ENCODE peak calls at places on chromosomes 11 and 22, in nine cellular contexts. One of them, this sample, is unnamed.

GRCh38 chr11:64724863-64725535 is 2.0 kb upstream of the NRXN2 start:
- DNase-seq in Calu3: no peak
- DNase-seq in A673: no peak
- DNase-seq in GM12864: no peak
- DNase-seq in GDM1: no peak
- DNase-seq in stimulated activated CD8-positive, alpha-beta memory T cell treated with anti-CD3 and anti-CD28 coated beads, Interleukin-2, amount 100 ng/mL, for 48 hours: no peak
- DNase-seq in EL: no peak
- DNase-seq in erythroblast: no peak
- DNase-seq in thoracic aorta: no peak
- DNase-seq in this sample: no peak

GRCh38 chr11:117220568-117220967 is 11.3 kb downstream of the PCSK7 start:
- DNase-seq in Calu3: no peak
- DNase-seq in A673: no peak
- DNase-seq in GM12864: no peak
- DNase-seq in GDM1: no peak
- DNase-seq in stimulated activated CD8-positive, alpha-beta memory T cell treated with anti-CD3 and anti-CD28 coated beads, Interleukin-2, amount 100 ng/mL, for 48 hours: no peak
- DNase-seq in EL: no peak
- DNase-seq in erythroblast: peak
- DNase-seq in thoracic aorta: peak
- DNase-seq in this sample: no peak

GRCh38 chr22:48054596-48054995 is 1292.1 kb downstream of the TBC1D22A start:
- DNase-seq in Calu3: no peak
- DNase-seq in A673: no peak
- DNase-seq in GM12864: no peak
- DNase-seq in GDM1: no peak
- DNase-seq in stimulated activated CD8-positive, alpha-beta memory T cell treated with anti-CD3 and anti-CD28 coated beads, Interleukin-2, amount 100 ng/mL, for 48 hours: no peak
- DNase-seq in EL: no peak
- DNase-seq in erythroblast: no peak
- DNase-seq in thoracic aorta: no peak
- DNase-seq in this sample: no peak

GRCh38 chr11:114785820-114786219 is 107.5 kb downstream of the NXPE2 start:
- DNase-seq in Calu3: no peak
- DNase-seq in A673: no peak
- DNase-seq in GM12864: no peak
- DNase-seq in GDM1: no peak
- DNase-seq in stimulated activated CD8-positive, alpha-beta memory T cell treated with anti-CD3 and anti-CD28 coated beads, Interleukin-2, amount 100 ng/mL, for 48 hours: no peak
- DNase-seq in EL: no peak
- DNase-seq in erythroblast: no peak
- DNase-seq in thoracic aorta: no peak
- DNase-seq in this sample: no peak

GRCh38 chr11:1772270-1773130 is 8.8 kb upstream of the CTSD start:
- DNase-seq in Calu3: peak
- DNase-seq in A673: peak
- DNase-seq in GM12864: no peak
- DNase-seq in GDM1: peak
- DNase-seq in stimulated activated CD8-positive, alpha-beta memory T cell treated with anti-CD3 and anti-CD28 coated beads, Interleukin-2, amount 100 ng/mL, for 48 hours: no peak
- DNase-seq in EL: peak
- DNase-seq in erythroblast: peak
- DNase-seq in thoracic aorta: peak
- DNase-seq in this sample: peak

GRCh38 chr22:23067691-23068090 is 2.6 kb upstream of the GNAZ start:
- DNase-seq in Calu3: no peak
- DNase-seq in A673: no peak
- DNase-seq in GM12864: no peak
- DNase-seq in GDM1: no peak
- DNase-seq in stimulated activated CD8-positive, alpha-beta memory T cell treated with anti-CD3 and anti-CD28 coated beads, Interleukin-2, amount 100 ng/mL, for 48 hours: no peak
- DNase-seq in EL: no peak
- DNase-seq in erythroblast: no peak
- DNase-seq in thoracic aorta: no peak
- DNase-seq in this sample: no peak

GRCh38 chr11:95264881-95265280 is 33.9 kb upstream of the SESN3 start:
- DNase-seq in Calu3: no peak
- DNase-seq in A673: no peak
- DNase-seq in GM12864: no peak
- DNase-seq in GDM1: no peak
- DNase-seq in stimulated activated CD8-positive, alpha-beta memory T cell treated with anti-CD3 and anti-CD28 coated beads, Interleukin-2, amount 100 ng/mL, for 48 hours: no peak
- DNase-seq in EL: no peak
- DNase-seq in erythroblast: no peak
- DNase-seq in thoracic aorta: no peak
- DNase-seq in this sample: no peak

GRCh38 chr22:23150762-23151161 is 5.5 kb downstream of the RAB36 start:
- DNase-seq in Calu3: no peak
- DNase-seq in A673: no peak
- DNase-seq in GM12864: no peak
- DNase-seq in GDM1: no peak
- DNase-seq in stimulated activated CD8-positive, alpha-beta memory T cell treated with anti-CD3 and anti-CD28 coated beads, Interleukin-2, amount 100 ng/mL, for 48 hours: no peak
- DNase-seq in EL: no peak
- DNase-seq in erythroblast: no peak
- DNase-seq in thoracic aorta: no peak
- DNase-seq in this sample: no peak

GRCh38 chr11:107272561-107272960 is 185.1 kb downstream of the CWF19L2 start:
- DNase-seq in Calu3: no peak
- DNase-seq in A673: no peak
- DNase-seq in GM12864: no peak
- DNase-seq in GDM1: no peak
- DNase-seq in stimulated activated CD8-positive, alpha-beta memory T cell treated with anti-CD3 and anti-CD28 coated beads, Interleukin-2, amount 100 ng/mL, for 48 hours: no peak
- DNase-seq in EL: no peak
- DNase-seq in erythroblast: no peak
- DNase-seq in thoracic aorta: no peak
- DNase-seq in this sample: no peak

GRCh38 chr11:59175104-59175503 is 3.2 kb downstream of the DTX4 start:
- DNase-seq in Calu3: no peak
- DNase-seq in A673: no peak
- DNase-seq in GM12864: no peak
- DNase-seq in GDM1: no peak
- DNase-seq in stimulated activated CD8-positive, alpha-beta memory T cell treated with anti-CD3 and anti-CD28 coated beads, Interleukin-2, amount 100 ng/mL, for 48 hours: no peak
- DNase-seq in EL: no peak
- DNase-seq in erythroblast: no peak
- DNase-seq in thoracic aorta: no peak
- DNase-seq in this sample: no peak

GRCh38 chr11:10878408-10879214 is 20.8 kb upstream of the ZBED5 start:
- DNase-seq in Calu3: peak
- DNase-seq in A673: peak
- DNase-seq in GM12864: no peak
- DNase-seq in GDM1: peak
- DNase-seq in stimulated activated CD8-positive, alpha-beta memory T cell treated with anti-CD3 and anti-CD28 coated beads, Interleukin-2, amount 100 ng/mL, for 48 hours: no peak
- DNase-seq in EL: peak
- DNase-seq in erythroblast: peak
- DNase-seq in thoracic aorta: no peak
- DNase-seq in this sample: peak

GRCh38 chr11:31802609-31802989 is 8.5 kb downstream of the PAX6 start:
- DNase-seq in Calu3: no peak
- DNase-seq in A673: no peak
- DNase-seq in GM12864: no peak
- DNase-seq in GDM1: no peak
- DNase-seq in stimulated activated CD8-positive, alpha-beta memory T cell treated with anti-CD3 and anti-CD28 coated beads, Interleukin-2, amount 100 ng/mL, for 48 hours: no peak
- DNase-seq in EL: no peak
- DNase-seq in erythroblast: no peak
- DNase-seq in thoracic aorta: no peak
- DNase-seq in this sample: no peak

GRCh38 chr11:3220101-3220500 is 1.5 kb upstream of the MRGPRG start:
- DNase-seq in Calu3: no peak
- DNase-seq in A673: no peak
- DNase-seq in GM12864: no peak
- DNase-seq in GDM1: no peak
- DNase-seq in stimulated activated CD8-positive, alpha-beta memory T cell treated with anti-CD3 and anti-CD28 coated beads, Interleukin-2, amount 100 ng/mL, for 48 hours: no peak
- DNase-seq in EL: no peak
- DNase-seq in erythroblast: no peak
- DNase-seq in thoracic aorta: no peak
- DNase-seq in this sample: no peak

GRCh38 chr11:134395002-134395401 is 17.0 kb downstream of the B3GAT1 start:
- DNase-seq in Calu3: no peak
- DNase-seq in A673: no peak
- DNase-seq in GM12864: no peak
- DNase-seq in GDM1: no peak
- DNase-seq in stimulated activated CD8-positive, alpha-beta memory T cell treated with anti-CD3 and anti-CD28 coated beads, Interleukin-2, amount 100 ng/mL, for 48 hours: no peak
- DNase-seq in EL: no peak
- DNase-seq in erythroblast: no peak
- DNase-seq in thoracic aorta: no peak
- DNase-seq in this sample: no peak

GRCh38 chr11:122721964-122722266 is 66.4 kb downstream of the UBASH3B start:
- DNase-seq in Calu3: no peak
- DNase-seq in A673: no peak
- DNase-seq in GM12864: no peak
- DNase-seq in GDM1: no peak
- DNase-seq in stimulated activated CD8-positive, alpha-beta memory T cell treated with anti-CD3 and anti-CD28 coated beads, Interleukin-2, amount 100 ng/mL, for 48 hours: no peak
- DNase-seq in EL: peak
- DNase-seq in erythroblast: no peak
- DNase-seq in thoracic aorta: no peak
- DNase-seq in this sample: no peak

GRCh38 chr11:68117896-68118470 is 3.2 kb downstream of the CHKA start:
- DNase-seq in Calu3: peak
- DNase-seq in A673: no peak
- DNase-seq in GM12864: no peak
- DNase-seq in GDM1: no peak
- DNase-seq in stimulated activated CD8-positive, alpha-beta memory T cell treated with anti-CD3 and anti-CD28 coated beads, Interleukin-2, amount 100 ng/mL, for 48 hours: no peak
- DNase-seq in EL: no peak
- DNase-seq in erythroblast: no peak
- DNase-seq in thoracic aorta: no peak
- DNase-seq in this sample: no peak

GRCh38 chr22:45308624-45309421 is 911 bp upstream of the FAM118A start:
- DNase-seq in Calu3: no peak
- DNase-seq in A673: no peak
- DNase-seq in GM12864: no peak
- DNase-seq in GDM1: no peak
- DNase-seq in stimulated activated CD8-positive, alpha-beta memory T cell treated with anti-CD3 and anti-CD28 coated beads, Interleukin-2, amount 100 ng/mL, for 48 hours: no peak
- DNase-seq in EL: no peak
- DNase-seq in erythroblast: no peak
- DNase-seq in thoracic aorta: no peak
- DNase-seq in this sample: peak

GRCh38 chr11:14267861-14268635 is 90.9 kb downstream of the RRAS2 start:
- DNase-seq in Calu3: no peak
- DNase-seq in A673: no peak
- DNase-seq in GM12864: no peak
- DNase-seq in GDM1: no peak
- DNase-seq in stimulated activated CD8-positive, alpha-beta memory T cell treated with anti-CD3 and anti-CD28 coated beads, Interleukin-2, amount 100 ng/mL, for 48 hours: no peak
- DNase-seq in EL: no peak
- DNase-seq in erythroblast: no peak
- DNase-seq in thoracic aorta: no peak
- DNase-seq in this sample: no peak

GRCh38 chr11:42237701-42238235 is 778.3 kb upstream of the LRRC4C start:
- DNase-seq in Calu3: no peak
- DNase-seq in A673: no peak
- DNase-seq in GM12864: no peak
- DNase-seq in GDM1: no peak
- DNase-seq in stimulated activated CD8-positive, alpha-beta memory T cell treated with anti-CD3 and anti-CD28 coated beads, Interleukin-2, amount 100 ng/mL, for 48 hours: no peak
- DNase-seq in EL: peak
- DNase-seq in erythroblast: no peak
- DNase-seq in thoracic aorta: no peak
- DNase-seq in this sample: no peak

GRCh38 chr22:25698986-25699385 is 43.0 kb upstream of the MYO18B start:
- DNase-seq in Calu3: no peak
- DNase-seq in A673: no peak
- DNase-seq in GM12864: no peak
- DNase-seq in GDM1: no peak
- DNase-seq in stimulated activated CD8-positive, alpha-beta memory T cell treated with anti-CD3 and anti-CD28 coated beads, Interleukin-2, amount 100 ng/mL, for 48 hours: no peak
- DNase-seq in EL: no peak
- DNase-seq in erythroblast: no peak
- DNase-seq in thoracic aorta: no peak
- DNase-seq in this sample: no peak

GRCh38 chr11:65560555-65561418 is 2.6 kb upstream of the LTBP3 start:
- DNase-seq in Calu3: no peak
- DNase-seq in A673: peak
- DNase-seq in GM12864: no peak
- DNase-seq in GDM1: no peak
- DNase-seq in stimulated activated CD8-positive, alpha-beta memory T cell treated with anti-CD3 and anti-CD28 coated beads, Interleukin-2, amount 100 ng/mL, for 48 hours: no peak
- DNase-seq in EL: peak
- DNase-seq in erythroblast: no peak
- DNase-seq in thoracic aorta: peak
- DNase-seq in this sample: no peak

GRCh38 chr11:131889146-131889577 is 518.7 kb downstream of the NTM start:
- DNase-seq in Calu3: no peak
- DNase-seq in A673: peak
- DNase-seq in GM12864: no peak
- DNase-seq in GDM1: no peak
- DNase-seq in stimulated activated CD8-positive, alpha-beta memory T cell treated with anti-CD3 and anti-CD28 coated beads, Interleukin-2, amount 100 ng/mL, for 48 hours: no peak
- DNase-seq in EL: peak
- DNase-seq in erythroblast: no peak
- DNase-seq in thoracic aorta: no peak
- DNase-seq in this sample: no peak

GRCh38 chr22:45120931-45121330 is 42.8 kb upstream of the NUP50 start:
- DNase-seq in Calu3: no peak
- DNase-seq in A673: no peak
- DNase-seq in GM12864: no peak
- DNase-seq in GDM1: no peak
- DNase-seq in stimulated activated CD8-positive, alpha-beta memory T cell treated with anti-CD3 and anti-CD28 coated beads, Interleukin-2, amount 100 ng/mL, for 48 hours: no peak
- DNase-seq in EL: no peak
- DNase-seq in erythroblast: no peak
- DNase-seq in thoracic aorta: no peak
- DNase-seq in this sample: no peak

GRCh38 chr11:124640660-124641059 is 18.0 kb downstream of the TBRG1 start:
- DNase-seq in Calu3: no peak
- DNase-seq in A673: peak
- DNase-seq in GM12864: no peak
- DNase-seq in GDM1: no peak
- DNase-seq in stimulated activated CD8-positive, alpha-beta memory T cell treated with anti-CD3 and anti-CD28 coated beads, Interleukin-2, amount 100 ng/mL, for 48 hours: no peak
- DNase-seq in EL: no peak
- DNase-seq in erythroblast: peak
- DNase-seq in thoracic aorta: no peak
- DNase-seq in this sample: no peak

This sample was measured in HL-60.